ENCODE peak calls at places on chromosomes 13 and 19, in four cellular contexts. Y is thoracic aorta, W is Peyer's patch, U is tibial nerve. R is an unnamed sample. For H3K36me3, the result is how much of the 10 kb centered on the place peaks cover.

GRCh38 chr13:52599853-52600603 is 42.2 kb upstream of the HNRNPA1L2 start:
- DNase-seq in Y (no peak), W (no peak), U (no peak), R (peak)

GRCh38 chr19:50462970-50463369 is 13.3 kb upstream of the EMC10 start:
- DNase-seq in Y (no peak), W (no peak), U (no peak), R (no peak)

GRCh38 chr13:31699650-31700049 is 39.7 kb upstream of the RXFP2 start:
- DNase-seq in Y (no peak), W (no peak), U (no peak), R (peak)

GRCh38 chr13:50580684-50581305 is 262.7 kb downstream of the DLEU7 start:
- DNase-seq in Y (no peak), W (no peak), U (no peak), R (no peak)

GRCh38 chr19:49468746-49469447 is 5.1 kb upstream of the FLT3LG start:
- DNase-seq in Y (peak), W (peak), U (peak), R (peak)

GRCh38 chr19:51607920-51608562 is 22.2 kb downstream of the SIGLEC5 start:
- DNase-seq in Y (no peak), W (peak), U (peak), R (peak)

GRCh38 chr19:3187662-3188511 is 2.2 kb downstream of the NCLN start:
- DNase-seq in Y (no peak), W (no peak), U (no peak), R (no peak)

GRCh38 chr19:28701491-28701890 is 511.5 kb downstream of the UQCRFS1 start:
- DNase-seq in Y (no peak), W (no peak), U (no peak), R (no peak)

GRCh38 chr19:46753420-46754155 is 7.3 kb upstream of the STRN4 start:
- DNase-seq in Y (no peak), W (peak), U (peak), R (no peak)

GRCh38 chr13:57813641-57814040 is 182.1 kb downstream of the PCDH17 start:
- DNase-seq in Y (no peak), W (no peak), U (no peak), R (no peak)

GRCh38 chr13:101465877-101466276 is 13.4 kb downstream of the ITGBL1 start:
- DNase-seq in Y (no peak), W (no peak), U (no peak), R (no peak)

GRCh38 chr19:30227661-30228112 is 144.5 kb upstream of the ZNF536 start:
- DNase-seq in Y (no peak), W (peak), U (peak), R (peak)

GRCh38 chr13:84366484-84366883 is 484.2 kb upstream of the SLITRK1 start:
- DNase-seq in Y (no peak), W (no peak), U (no peak), R (no peak)

GRCh38 chr19:51016798-51017683 is 2.5 kb downstream of the KLK10 start:
- DNase-seq in Y (no peak), W (peak), U (peak), R (peak)

GRCh38 chr19:10748924-10749434 is 31.1 kb downstream of the DNM2 start:
- DNase-seq in Y (no peak), W (peak), U (no peak), R (no peak)

GRCh38 chr19:10290876-10291553 is 1.3 kb downstream of the ICAM5 start:
- DNase-seq in Y (no peak), W (peak), U (no peak), R (peak)

GRCh38 chr19:44662686-44663085 is 8.6 kb upstream of the CEACAM19 start:
- DNase-seq in Y (no peak), W (no peak), U (no peak), R (no peak)

GRCh38 chr19:31214086-31214485 is 135.2 kb downstream of the TSHZ3 start:
- DNase-seq in Y (peak), W (peak), U (peak), R (no peak)

GRCh38 chr13:25046274-25046984 is 49.5 kb upstream of the PABPC3 start:
- DNase-seq in Y (no peak), W (no peak), U (no peak), R (no peak)

DNA sequence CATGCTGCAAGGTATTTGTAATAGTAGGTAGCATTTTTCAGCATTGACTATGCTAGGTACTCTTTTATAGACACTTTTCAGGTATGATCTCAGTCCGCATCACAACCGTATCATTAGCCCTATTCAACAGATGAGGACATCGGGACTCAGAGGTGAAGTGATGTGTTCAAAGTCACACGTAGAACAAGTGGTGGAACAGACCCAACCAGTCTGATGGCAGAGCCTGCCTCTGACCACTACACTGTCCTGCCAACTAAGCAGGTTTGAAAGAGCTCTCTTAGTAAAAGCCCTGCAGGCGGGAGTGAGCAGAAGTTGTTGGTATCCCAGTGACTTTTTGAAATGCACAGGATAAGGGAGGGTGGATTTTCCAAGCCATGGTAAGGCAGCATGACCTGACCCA is 20.2 kb downstream of the PAF1 start:
- DNase-seq in Y (no peak), W (no peak), U (no peak), R (no peak)
- H3K36me3 ChIP-seq in Y (under half), W (under half), U (under half), R (half or more)

DNA sequence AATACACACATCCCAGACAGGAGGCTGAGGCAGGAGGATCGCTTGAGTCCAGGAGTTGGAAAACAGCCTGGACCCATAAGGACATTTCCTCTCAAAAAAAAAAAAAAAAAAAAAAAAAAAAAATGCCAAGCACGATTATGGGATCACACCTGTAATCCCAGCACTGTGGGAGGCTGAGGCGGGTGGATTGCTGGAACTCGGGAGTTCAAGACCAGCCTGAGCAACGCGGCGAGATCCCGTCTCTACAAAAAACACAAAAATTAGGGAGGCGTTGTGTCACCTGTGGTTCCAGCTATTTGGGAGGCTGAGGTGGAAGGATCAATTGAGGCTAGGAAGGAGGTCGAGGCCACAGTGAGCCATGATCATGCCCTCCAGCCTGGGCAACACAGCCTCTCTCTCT is 975 bp upstream of the OCEL1 start:
- DNase-seq in Y (no peak), W (no peak), U (no peak), R (no peak)
- H3K4me3 ChIP-seq in Y (peak), W (no peak), U (no peak), R (no peak)

GRCh38 chr19:16121141-16121540 is 9.5 kb downstream of the RAB8A start:
- DNase-seq in Y (no peak), W (no peak), U (no peak), R (no peak)
- H3K36me3 ChIP-seq in Y (half or more), W (under half), U (under half), R (half or more)

GRCh38 chr13:77749481-77749880 is 52.0 kb downstream of the SLAIN1 start:
- DNase-seq in Y (no peak), W (no peak), U (no peak), R (no peak)

GRCh38 chr13:77740931-77741586 is 43.6 kb downstream of the SLAIN1 start:
- DNase-seq in Y (no peak), W (no peak), U (no peak), R (no peak)

GRCh38 chr13:77741587-77741972 is 44.1 kb downstream of the SLAIN1 start:
- DNase-seq in Y (no peak), W (no peak), U (no peak), R (no peak)

GRCh38 chr13:77740097-77740496 is 42.6 kb downstream of the SLAIN1 start:
- DNase-seq in Y (no peak), W (no peak), U (no peak), R (no peak)

DNA sequence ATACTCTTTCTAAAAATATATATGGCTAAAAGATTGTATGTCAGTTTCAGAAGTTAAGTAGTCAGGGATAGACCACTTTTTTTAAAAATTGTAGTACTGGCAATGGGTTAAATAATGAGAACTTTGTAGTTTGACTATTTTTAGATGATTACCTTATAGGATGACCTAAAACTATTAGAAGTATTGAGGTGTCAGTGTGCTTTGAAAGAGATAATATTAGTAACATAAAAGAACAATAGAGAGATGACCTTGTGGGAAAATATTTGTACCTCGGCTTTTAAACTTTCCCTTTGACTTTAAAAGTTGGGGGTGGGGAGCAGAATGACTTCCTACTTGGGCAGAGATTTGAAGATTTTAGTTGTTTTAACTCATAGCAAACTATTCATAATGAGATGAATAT is 48.3 kb downstream of the SLAIN1 start:
- DNase-seq in Y (no peak), W (no peak), U (no peak), R (no peak)
- H3K4me3 ChIP-seq in Y (no peak), W (no peak), U (no peak), R (no peak)

GRCh38 chr19:34215666-34216038 is 38.7 kb upstream of the GARRE1 start:
- DNase-seq in Y (no peak), W (no peak), U (no peak), R (no peak)
- H3K36me3 ChIP-seq in Y (under half), W (under half), U (under half), R (half or more)

GRCh38 chr19:41997851-41998229 is 3.8 kb upstream of the ATP1A3 start:
- DNase-seq in Y (no peak), W (no peak), U (no peak), R (no peak)
- H3K4me3 ChIP-seq in Y (no peak), W (no peak), U (no peak), R (no peak)

GRCh38 chr19:39470724-39471339 is 9.8 kb upstream of the TIMM50 start:
- DNase-seq in Y (no peak), W (no peak), U (no peak), R (no peak)

GRCh38 chr19:39471756-39472536 is 8.7 kb upstream of the TIMM50 start:
- DNase-seq in Y (no peak), W (no peak), U (no peak), R (no peak)

GRCh38 chr19:39473443-39473960 is 7.1 kb upstream of the TIMM50 start:
- DNase-seq in Y (no peak), W (no peak), U (no peak), R (no peak)

GRCh38 chr19:39474139-39474620 is 6.5 kb upstream of the TIMM50 start:
- DNase-seq in Y (no peak), W (peak), U (peak), R (peak)

GRCh38 chr19:39472746-39473442 is 7.7 kb upstream of the TIMM50 start:
- DNase-seq in Y (no peak), W (no peak), U (no peak), R (no peak)
- H3K36me3 ChIP-seq in Y (half or more), W (under half), U (under half), R (half or more)

R was measured in HAP-1.